ENCODE peak calls at places on chromosome 16, in nine cellular contexts. W is sigmoid colon, U is GM23248, Y is uterus, L is psoas muscle, V is neural progenitor cell, Z is A549, F is esophagus muscularis mucosa, J is breast epithelium. H is an unnamed sample.

GRCh38 chr16:6548507-6548906 is 784.1 kb upstream of the RBFOX1 start:
- DNase-seq in W (no peak), F (no peak), Z (no peak), Y (no peak), J (no peak), V (no peak), L (no peak), U (no peak), H (no peak)

GRCh38 chr16:85523602-85524364 is 89.3 kb upstream of the GSE1 start:
- DNase-seq in J (no peak), Y (no peak), F (no peak), L (no peak), W (peak; percentile 79), Z (no peak), U (no peak), V (peak; percentile 46), H (peak; percentile 85)

GRCh38 chr16:70730016-70730415 is 44.2 kb upstream of the MTSS2 start:
- DNase-seq in Y (no peak), U (no peak), F (no peak), V (peak; percentile 71), Z (no peak), J (no peak), W (no peak), L (no peak), H (no peak)

GRCh38 chr16:3508736-3509135 is 7.9 kb downstream of the CLUAP1 start:
- DNase-seq in J (no peak), Z (no peak), W (peak; percentile 27), L (no peak), F (no peak), V (no peak), Y (no peak), U (no peak), H (no peak)

GRCh38 chr16:3243882-3244281 is 8.9 kb upstream of the ZNF200 start:
- DNase-seq in U (no peak), W (no peak), J (no peak), F (no peak), L (no peak), V (no peak), Z (no peak), Y (no peak), H (no peak)

GRCh38 chr16:85144026-85144915 is 32.0 kb upstream of the CIBAR2 start:
- DNase-seq in W (no peak), V (no peak), L (no peak), J (no peak), Z (no peak), U (no peak), Y (no peak), F (no peak), H (peak; percentile 52)

GRCh38 chr16:259226-259625 is 16.5 kb downstream of the RGS11 start:
- DNase-seq in L (no peak), Z (no peak), W (no peak), J (no peak), U (no peak), F (no peak), V (no peak), Y (no peak), H (no peak)

GRCh38 chr16:85227924-85228462 is 115.7 kb upstream of the CIBAR2 start:
- DNase-seq in Y (peak; percentile 61), L (no peak), J (no peak), V (peak; percentile 46), F (no peak), U (peak; percentile 93), Z (no peak), W (peak; percentile 77), H (no peak)

GRCh38 chr16:86252596-86252995 is 257.7 kb upstream of the FOXF1 start:
- DNase-seq in W (no peak), V (peak; percentile 79), Z (no peak), L (no peak), F (no peak), Y (no peak), J (no peak), U (peak; percentile 49), H (no peak)

GRCh38 chr16:73054732-73055481 is 7.0 kb upstream of the ZFHX3 start:
- DNase-seq in Y (no peak), V (no peak), L (no peak), U (peak; percentile 58), W (peak; percentile 27), F (no peak), J (no peak), Z (no peak), H (no peak)

GRCh38 chr16:19911204-19911603 is 26.6 kb upstream of the GPRC5B start:
- DNase-seq in W (no peak), F (no peak), U (no peak), J (no peak), V (no peak), L (no peak), Y (no peak), Z (no peak), H (no peak)

GRCh38 chr16:4316103-4316731 is 350 bp downstream of the GLIS2 start:
- DNase-seq in L (no peak), U (peak; percentile 73), Z (no peak), W (peak; percentile 59), F (no peak), Y (peak; percentile 49), V (peak; percentile 68), J (no peak), H (peak; percentile 84)

GRCh38 chr16:65745201-65745600 is 621.3 kb upstream of the CDH5 start:
- DNase-seq in F (no peak), W (no peak), Y (no peak), Z (no peak), U (no peak), V (no peak), L (no peak), J (no peak), H (no peak)
- H3K27ac ChIP-seq in F (no peak overlapping the region), W (no peak overlapping the region), Y (no peak overlapping the region), Z (no peak overlapping the region), U (no peak overlapping the region), V (no peak overlapping the region), L (no peak overlapping the region), J (no peak overlapping the region), H (no peak overlapping the region)

GRCh38 chr16:67773099-67773498 is 33.3 kb downstream of the RANBP10 start:
- DNase-seq in U (no peak), W (peak; percentile 74), F (no peak), J (no peak), Y (peak; percentile 42), L (no peak), Z (no peak), V (no peak), H (no peak)

GRCh38 chr16:67774457-67774853 is 31.9 kb downstream of the RANBP10 start:
- DNase-seq in L (no peak), J (no peak), Z (no peak), U (no peak), F (no peak), Y (no peak), W (no peak), V (no peak), H (no peak)

GRCh38 chr16:67770371-67770991 is 35.9 kb downstream of the RANBP10 start:
- DNase-seq in J (no peak), Y (no peak), U (peak; percentile 42), L (no peak), F (no peak), W (no peak), V (no peak), Z (no peak), H (no peak)

GRCh38 chr16:67775273-67775672 is 31.1 kb downstream of the RANBP10 start:
- DNase-seq in Z (no peak), W (no peak), V (no peak), J (no peak), Y (no peak), L (no peak), F (no peak), U (no peak), H (no peak)

GRCh38 chr16:67773569-67774456 is 32.5 kb downstream of the RANBP10 start:
- DNase-seq in V (no peak), J (no peak), F (no peak), U (no peak), Z (no peak), W (no peak), Y (no peak), L (no peak), H (peak; percentile 25)
- H3K27ac ChIP-seq in V (peak overlapping the region; percentile 7), J (peak overlapping the region; percentile 40), F (peak overlapping the region; percentile 40), U (no peak overlapping the region), Z (no peak overlapping the region), W (peak overlapping the region; percentile 43), Y (peak overlapping the region; percentile 14), L (peak overlapping the region; percentile 73), H (peak overlapping the region; percentile 37)

GRCh38 chr16:89410794-89411309 is 79.5 kb downstream of the ANKRD11 start:
- DNase-seq in U (peak; percentile 84), W (peak; percentile 78), L (peak; percentile 46), V (no peak), J (peak; percentile 50), F (no peak), Y (no peak), Z (no peak), H (peak; percentile 82)

GRCh38 chr16:89408315-89408714 is 82.0 kb downstream of the ANKRD11 start:
- DNase-seq in V (no peak), Y (no peak), Z (no peak), W (no peak), L (peak; percentile 48), J (no peak), F (no peak), U (no peak), H (no peak)

GRCh38 chr16:89409161-89409711 is 81.1 kb downstream of the ANKRD11 start:
- DNase-seq in Y (no peak), Z (no peak), J (no peak), V (no peak), F (no peak), L (no peak), U (peak; percentile 77), W (no peak), H (no peak)

GRCh38 chr16:89411335-89411850 is 79.0 kb downstream of the ANKRD11 start:
- DNase-seq in L (no peak), U (no peak), V (no peak), W (no peak), Z (no peak), F (no peak), J (no peak), Y (no peak), H (no peak)

DNA sequence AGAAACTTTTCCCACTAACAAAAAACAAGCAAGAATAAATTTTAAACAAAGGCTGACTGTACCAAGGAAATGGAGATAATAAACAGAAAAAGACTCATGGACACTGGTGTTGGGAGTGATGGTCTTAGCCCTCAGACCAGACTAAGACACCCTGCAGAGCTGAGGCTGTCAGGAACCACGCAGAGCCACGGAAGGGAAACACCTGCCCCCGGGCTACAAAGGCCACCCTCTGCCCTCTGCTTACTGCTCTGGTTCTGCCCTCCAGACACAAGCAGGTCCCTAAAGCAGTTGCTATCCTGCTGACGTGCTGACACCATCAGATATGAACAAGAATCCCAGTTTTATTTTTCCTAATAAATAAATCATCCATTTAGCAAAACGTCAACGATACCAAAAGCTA is 80.0 kb downstream of the ANKRD11 start:
- DNase-seq in L (no peak), W (no peak), V (no peak), F (no peak), Z (no peak), J (no peak), U (no peak), Y (no peak), H (no peak)
- H3K27ac ChIP-seq in L (peak overlapping the region; percentile 83), W (peak overlapping the region; percentile 46), V (no peak overlapping the region), F (peak overlapping the region; percentile 60), Z (no peak overlapping the region), J (no peak overlapping the region), U (peak overlapping the region; percentile 64), Y (no peak overlapping the region), H (no peak overlapping the region)

DNA sequence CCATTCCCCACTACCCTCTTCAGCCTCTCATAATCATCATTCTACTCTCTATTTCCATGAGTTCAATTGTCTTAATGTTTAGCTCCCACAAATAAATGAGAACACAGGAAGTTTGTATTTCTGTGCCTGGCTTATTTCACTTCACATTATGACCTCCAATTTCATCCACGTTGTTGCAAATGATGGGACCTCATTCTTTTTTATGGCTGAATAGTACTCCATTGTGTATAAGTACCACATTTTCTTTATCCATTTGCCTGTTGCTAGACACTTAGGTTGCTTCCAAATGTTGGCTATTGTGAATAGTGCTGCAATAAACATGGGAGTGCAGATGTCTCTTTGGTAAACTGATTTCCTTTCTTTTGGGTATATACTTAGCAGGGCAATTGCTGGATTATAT is 42.3 kb downstream of the ERCC4 start:
- DNase-seq in L (no peak), U (no peak), W (no peak), J (no peak), Z (no peak), Y (no peak), V (no peak), F (no peak), H (no peak)
- H3K27ac ChIP-seq in L (no peak overlapping the region), U (no peak overlapping the region), W (no peak overlapping the region), J (no peak overlapping the region), Z (peak overlapping the region; percentile 17), Y (no peak overlapping the region), V (no peak overlapping the region), F (no peak overlapping the region), H (no peak overlapping the region)

H was measured in left lung.